ENCODE peak calls at places on chromosomes 6 and 20, in four cellular contexts. Z, D, S and V are unnamed samples.

GRCh38 chr20:51434556-51435256 is 107.8 kb downstream of the NFATC2 start:
- DNase-seq in D (peak; percentile 84), S (no peak), Z (no peak), V (peak; percentile 81)

GRCh38 chr6:3916211-3916610 is 67.0 kb downstream of the FAM50B start:
- DNase-seq in Z (no peak), D (no peak), S (no peak), V (no peak)

GRCh38 chr6:39932386-39932785 is 1.9 kb downstream of the MOCS1 start:
- DNase-seq in D (no peak), S (no peak), Z (no peak), V (no peak)

GRCh38 chr6:113744886-113745285 is 112.3 kb upstream of the MARCKS start:
- DNase-seq in S (no peak), Z (no peak), D (no peak), V (no peak)

GRCh38 chr6:153231048-153231635 is 100.1 kb upstream of the RGS17 start:
- DNase-seq in Z (no peak), S (no peak), D (peak; percentile 62), V (peak; percentile 26)

GRCh38 chr6:110541701-110542309 is 65.4 kb upstream of the SLC22A16 start:
- DNase-seq in S (no peak), Z (no peak), D (no peak), V (no peak)

GRCh38 chr6:77463308-77463880 is at the start of gene HTR1B:
- DNase-seq in Z (no peak), D (no peak), S (no peak), V (peak; percentile 75)

GRCh38 chr6:3847521-3847920 is 1.7 kb upstream of the FAM50B start:
- DNase-seq in D (no peak), Z (no peak), S (no peak), V (no peak)

GRCh38 chr20:53642196-53643030 is 48.8 kb upstream of the ZNF217 start:
- DNase-seq in D (peak; percentile 82), S (peak; percentile 89), Z (no peak), V (peak; percentile 77)

GRCh38 chr6:131744432-131744831 is 33.6 kb upstream of the CTAGE9 start:
- DNase-seq in S (no peak), Z (no peak), D (no peak), V (no peak)

GRCh38 chr6:104705095-104705707 is 154.5 kb downstream of the HACE1 start:
- DNase-seq in Z (no peak), D (peak; percentile 84), S (no peak), V (peak; percentile 86)

GRCh38 chr20:46539113-46539512 is 11.3 kb downstream of the OCSTAMP start:
- DNase-seq in D (no peak), S (no peak), Z (no peak), V (no peak)

GRCh38 chr6:167669553-167669849 is 157.2 kb upstream of the AFDN start:
- DNase-seq in D (no peak), S (no peak), Z (no peak), V (no peak)

GRCh38 chr6:43972179-43972914 is 154.9 kb downstream of the MRPL14 start:
- DNase-seq in Z (no peak), S (peak; percentile 35), D (peak; percentile 55), V (no peak)

GRCh38 chr6:94636780-94637385 is 940.5 kb upstream of the MANEA start:
- DNase-seq in D (peak; percentile 17), Z (no peak), S (no peak), V (peak; percentile 10)

GRCh38 chr20:47050996-47051395 is 156.4 kb downstream of the EYA2 start:
- DNase-seq in Z (no peak), D (no peak), S (no peak), V (no peak)

GRCh38 chr6:143159001-143159400 is 98.3 kb downstream of the AIG1 start:
- DNase-seq in S (no peak), D (no peak), Z (no peak), V (peak; percentile 17)

GRCh38 chr6:113137411-113137810 is 719.7 kb upstream of the MARCKS start:
- DNase-seq in D (no peak), S (peak; percentile 46), Z (peak; percentile 78), V (no peak)

GRCh38 chr6:37756141-37756540 is 58.5 kb upstream of the MDGA1 start:
- DNase-seq in Z (no peak), S (no peak), D (no peak), V (no peak)

GRCh38 chr20:39706089-39706721 is 744.1 kb downstream of the DHX35 start:
- DNase-seq in S (no peak), Z (no peak), D (no peak), V (no peak)

DNA sequence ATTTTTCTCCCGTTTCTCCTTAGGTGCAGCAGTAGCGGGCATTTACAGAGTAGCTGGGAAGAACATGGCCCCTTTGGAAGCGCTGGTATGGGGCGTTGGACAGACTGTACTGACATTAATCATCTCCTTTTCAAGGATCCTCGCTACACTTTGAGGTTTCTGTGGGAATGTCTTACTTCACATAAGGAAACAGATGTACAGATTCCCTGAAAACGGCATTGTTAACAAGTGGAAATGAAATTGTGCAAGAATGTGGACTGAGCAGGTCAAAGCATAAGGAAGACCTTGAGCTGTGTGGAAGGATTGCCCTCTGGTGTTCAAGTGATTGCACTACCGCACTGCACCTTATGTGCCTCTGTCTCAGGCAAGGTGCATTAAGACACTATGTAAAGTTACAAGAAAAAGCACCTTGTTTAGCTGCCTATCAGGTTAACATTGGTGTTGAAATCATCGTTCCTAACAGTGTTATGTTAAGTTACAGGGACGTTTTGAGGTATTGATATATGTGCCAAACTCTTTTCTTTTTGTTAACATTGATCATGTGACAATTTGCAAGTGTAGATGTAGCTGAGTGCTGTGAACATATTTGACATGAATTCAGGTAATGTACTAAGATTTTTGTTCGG is 38.0 kb downstream of the TMEM170B start:
- DNase-seq in Z (no peak), D (peak; percentile 85), S (peak; percentile 66), V (peak; percentile 54)
- TF ChIP-seq CTCF in Z (peak; percentile 87), D (peak; percentile 95), S (peak; percentile 88), V (peak; percentile 93)

GRCh38 chr6:52361945-52362442 is at the start of gene PAQR8:
- DNase-seq in D (peak; percentile 63), Z (peak; percentile 96), S (peak; percentile 67), V (no peak)

GRCh38 chr6:52361347-52361944 is 505 bp upstream of the PAQR8 start:
- DNase-seq in S (no peak), D (no peak), Z (peak; percentile 80), V (peak; percentile 8)

GRCh38 chr6:52363222-52363867 is 1.4 kb downstream of the PAQR8 start:
- DNase-seq in S (peak; percentile 55), Z (no peak), D (no peak), V (peak; percentile 14)

GRCh38 chr6:52360601-52361346 is 1.2 kb upstream of the PAQR8 start:
- DNase-seq in S (no peak), D (peak; percentile 56), Z (no peak), V (peak; percentile 12)

DNA sequence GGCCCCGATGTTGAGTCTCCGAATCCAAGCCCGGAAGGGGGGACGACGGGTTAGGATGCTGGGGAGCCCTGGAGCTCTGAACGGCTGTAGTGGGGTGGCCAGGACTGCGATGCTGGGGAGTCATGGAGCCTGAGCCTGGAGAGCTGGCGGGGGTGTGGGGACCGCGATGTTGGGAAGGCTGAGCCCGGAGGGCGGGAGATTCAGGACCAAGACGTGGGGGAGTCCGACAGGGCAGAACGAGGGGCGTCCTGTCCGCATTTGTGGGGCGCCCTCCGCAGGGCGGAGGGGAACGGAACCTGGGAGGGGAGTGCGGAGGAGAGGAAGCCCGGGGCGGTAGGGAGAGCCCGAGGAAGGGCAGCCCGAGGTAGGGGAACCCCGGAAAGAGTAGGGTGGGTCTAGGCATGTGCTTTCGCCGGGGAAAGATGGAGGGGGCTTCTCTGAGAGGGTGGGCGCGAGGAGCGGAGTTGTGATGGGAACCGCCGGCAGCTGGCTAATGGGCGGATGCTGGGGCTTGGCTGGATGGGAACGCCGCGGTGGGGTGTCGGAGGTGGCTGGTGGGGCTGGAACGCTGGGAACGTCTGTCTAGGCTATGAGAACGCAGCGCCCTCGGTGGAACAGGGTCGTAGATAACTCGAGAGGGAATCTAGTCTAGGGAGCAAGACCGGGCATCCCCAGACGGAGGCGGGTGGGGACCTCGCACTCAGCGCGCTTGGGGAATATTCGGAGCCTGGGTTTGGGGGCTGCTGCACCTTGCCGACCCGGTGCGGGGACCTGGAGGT is 681 bp downstream of the PAQR8 start:
- DNase-seq in Z (peak; percentile 91), D (no peak), S (peak; percentile 46), V (peak; percentile 7)
- TF ChIP-seq CTCF in Z (peak; percentile 13), D (peak; percentile 9), S (no peak), V (peak; percentile 30)

GRCh38 chr6:85706272-85706671 is 63.6 kb upstream of the SYNCRIP start:
- DNase-seq in Z (no peak), S (no peak), D (no peak), V (no peak)

GRCh38 chr6:85703359-85703758 is 60.7 kb upstream of the SYNCRIP start:
- DNase-seq in S (no peak), Z (no peak), D (no peak), V (no peak)

GRCh38 chr6:85705220-85705619 is 62.5 kb upstream of the SYNCRIP start:
- DNase-seq in D (no peak), S (no peak), Z (no peak), V (no peak)
- TF ChIP-seq CTCF in D (no peak), S (no peak), Z (no peak), V (no peak)

GRCh38 chr20:38040276-38040675 is 6.7 kb downstream of the RPRD1B start:
- DNase-seq in Z (no peak), S (no peak), D (no peak), V (no peak)

GRCh38 chr20:38046572-38046971 is 13.0 kb downstream of the RPRD1B start:
- DNase-seq in Z (no peak), D (no peak), S (no peak), V (no peak)

GRCh38 chr20:38044685-38045084 is 11.1 kb downstream of the RPRD1B start:
- DNase-seq in Z (no peak), D (no peak), S (no peak), V (no peak)

GRCh38 chr20:38043512-38044300 is 10.2 kb downstream of the RPRD1B start:
- DNase-seq in S (no peak), Z (no peak), D (peak; percentile 97), V (peak; percentile 91)
- TF ChIP-seq CTCF in S (no peak), Z (no peak), D (peak; percentile 33), V (peak; percentile 49)

DNA sequence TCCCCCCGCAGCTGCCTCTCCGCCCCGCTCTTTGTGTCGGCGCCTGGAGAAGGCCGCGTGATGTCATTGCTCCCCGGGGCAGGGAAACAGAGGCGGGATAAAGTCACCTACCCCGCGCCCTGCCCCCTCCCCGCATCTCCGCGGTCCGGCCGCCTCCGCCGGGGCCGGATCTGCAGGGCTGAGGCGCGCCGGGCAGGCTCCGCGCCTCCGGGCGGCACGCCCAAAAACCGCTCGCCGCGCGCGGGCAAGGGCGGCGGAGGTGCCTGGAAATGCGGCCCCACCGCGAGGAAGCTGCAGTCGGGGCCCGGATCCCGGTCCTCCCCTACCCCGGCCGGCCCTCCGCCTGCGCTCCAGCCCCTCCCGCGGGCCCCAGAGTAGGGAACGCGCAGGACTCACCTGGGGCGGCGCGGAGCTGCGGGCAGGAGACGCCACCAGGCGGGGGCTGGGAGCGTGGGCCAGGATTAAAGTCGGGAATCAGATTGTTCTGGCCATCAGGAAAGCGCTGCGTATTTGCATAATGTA is at the start of gene FAXC:
- DNase-seq in Z (no peak), S (no peak), D (peak; percentile 58), V (no peak)
- TF ChIP-seq CTCF in Z (no peak), S (no peak), D (peak; percentile 42), V (peak; percentile 61)

GRCh38 chr20:62822788-62823651 is 6.2 kb downstream of the COL9A3 start:
- DNase-seq in Z (no peak), D (peak; percentile 88), S (peak; percentile 72), V (no peak)
- TF ChIP-seq CTCF in Z (no peak), D (peak; percentile 88), S (peak; percentile 31), V (peak; percentile 73)

GRCh38 chr6:135318728-135319469 is 137.8 kb downstream of the MYB start:
- DNase-seq in S (no peak), D (no peak), Z (no peak), V (no peak)
- TF ChIP-seq CTCF in S (no peak), D (no peak), Z (no peak), V (no peak)